ENCODE peak calls at places on chromosomes 6 and 20, in nine cellular contexts. One of them, this sample, is unnamed.

GRCh38 chr20:43506238-43506637 is 1.3 kb upstream of the L3MBTL1 start:
- DNase-seq in adipocyte: no peak
- DNase-seq in body of pancreas: no peak
- DNase-seq in HFF-Myc: no peak
- DNase-seq in psoas muscle: no peak
- DNase-seq in breast epithelium: no peak
- DNase-seq in fibroblast of the aortic adventitia: no peak
- DNase-seq in IMR-90: no peak
- DNase-seq in AG04450: no peak
- DNase-seq in this sample: no peak

GRCh38 chr6:149934249-149935156 is 7.3 kb upstream of the ULBP2 start:
- DNase-seq in fibroblast of the aortic adventitia: peak; percentile 83
- DNase-seq in HFF-Myc: peak; percentile 45
- DNase-seq in IMR-90: peak; percentile 77
- DNase-seq in adipocyte: peak; percentile 91
- DNase-seq in psoas muscle: peak; percentile 38
- DNase-seq in breast epithelium: peak; percentile 43
- DNase-seq in body of pancreas: peak; percentile 78
- DNase-seq in AG04450: peak; percentile 39
- DNase-seq in this sample: no peak

GRCh38 chr20:3797592-3798404 is 1.7 kb downstream of the CDC25B start:
- DNase-seq in psoas muscle: no peak
- DNase-seq in breast epithelium: no peak
- DNase-seq in fibroblast of the aortic adventitia: no peak
- DNase-seq in adipocyte: no peak
- DNase-seq in HFF-Myc: no peak
- DNase-seq in IMR-90: peak; percentile 67
- DNase-seq in AG04450: no peak
- DNase-seq in body of pancreas: no peak
- DNase-seq in this sample: no peak

GRCh38 chr20:2292711-2293110 is 3.1 kb upstream of the TGM3 start:
- DNase-seq in breast epithelium: no peak
- DNase-seq in body of pancreas: no peak
- DNase-seq in HFF-Myc: no peak
- DNase-seq in psoas muscle: no peak
- DNase-seq in AG04450: no peak
- DNase-seq in IMR-90: no peak
- DNase-seq in fibroblast of the aortic adventitia: no peak
- DNase-seq in adipocyte: peak; percentile 44
- DNase-seq in this sample: peak; percentile 76

GRCh38 chr6:151325075-151326050 is 66.0 kb downstream of the ZBTB2 start:
- DNase-seq in psoas muscle: peak; percentile 62
- DNase-seq in adipocyte: peak; percentile 85
- DNase-seq in fibroblast of the aortic adventitia: peak; percentile 85
- DNase-seq in IMR-90: peak; percentile 73
- DNase-seq in HFF-Myc: no peak
- DNase-seq in AG04450: no peak
- DNase-seq in breast epithelium: no peak
- DNase-seq in body of pancreas: peak; percentile 50
- DNase-seq in this sample: peak; percentile 77

GRCh38 chr20:50048420-50049166 is 64.4 kb downstream of the UBE2V1 start:
- DNase-seq in IMR-90: peak; percentile 14
- DNase-seq in psoas muscle: peak; percentile 41
- DNase-seq in breast epithelium: peak; percentile 33
- DNase-seq in body of pancreas: no peak
- DNase-seq in AG04450: no peak
- DNase-seq in adipocyte: peak; percentile 47
- DNase-seq in fibroblast of the aortic adventitia: no peak
- DNase-seq in HFF-Myc: no peak
- DNase-seq in this sample: no peak

GRCh38 chr20:47622118-47622665 is 120.5 kb downstream of the NCOA3 start:
- DNase-seq in AG04450: no peak
- DNase-seq in breast epithelium: no peak
- DNase-seq in psoas muscle: no peak
- DNase-seq in body of pancreas: no peak
- DNase-seq in HFF-Myc: no peak
- DNase-seq in IMR-90: peak; percentile 9
- DNase-seq in fibroblast of the aortic adventitia: peak; percentile 19
- DNase-seq in adipocyte: no peak
- DNase-seq in this sample: no peak

GRCh38 chr6:80214436-80215022 is 108.1 kb downstream of the BCKDHB start:
- DNase-seq in breast epithelium: no peak
- DNase-seq in adipocyte: peak; percentile 89
- DNase-seq in HFF-Myc: peak; percentile 16
- DNase-seq in IMR-90: peak; percentile 70
- DNase-seq in body of pancreas: peak; percentile 32
- DNase-seq in AG04450: peak; percentile 13
- DNase-seq in fibroblast of the aortic adventitia: peak; percentile 82
- DNase-seq in psoas muscle: no peak
- DNase-seq in this sample: no peak

GRCh38 chr6:154223296-154223695 is 133.3 kb downstream of the IPCEF1 start:
- DNase-seq in body of pancreas: no peak
- DNase-seq in HFF-Myc: no peak
- DNase-seq in IMR-90: no peak
- DNase-seq in fibroblast of the aortic adventitia: no peak
- DNase-seq in adipocyte: no peak
- DNase-seq in breast epithelium: no peak
- DNase-seq in psoas muscle: no peak
- DNase-seq in AG04450: no peak
- DNase-seq in this sample: no peak

GRCh38 chr6:134060491-134061106 is 8.2 kb upstream of the SLC2A12 start:
- DNase-seq in IMR-90: peak; percentile 79
- DNase-seq in body of pancreas: no peak
- DNase-seq in AG04450: no peak
- DNase-seq in psoas muscle: no peak
- DNase-seq in fibroblast of the aortic adventitia: peak; percentile 84
- DNase-seq in adipocyte: peak; percentile 78
- DNase-seq in HFF-Myc: no peak
- DNase-seq in breast epithelium: no peak
- DNase-seq in this sample: no peak

GRCh38 chr20:58599966-58600365 is 51.1 kb upstream of the STX16 start:
- DNase-seq in AG04450: no peak
- DNase-seq in fibroblast of the aortic adventitia: no peak
- DNase-seq in HFF-Myc: no peak
- DNase-seq in psoas muscle: no peak
- DNase-seq in adipocyte: no peak
- DNase-seq in breast epithelium: no peak
- DNase-seq in body of pancreas: no peak
- DNase-seq in IMR-90: no peak
- DNase-seq in this sample: no peak

GRCh38 chr20:47785321-47785899 is at the start of gene SULF2:
- DNase-seq in HFF-Myc: no peak
- DNase-seq in adipocyte: peak; percentile 66
- DNase-seq in AG04450: no peak
- DNase-seq in body of pancreas: no peak
- DNase-seq in breast epithelium: no peak
- DNase-seq in psoas muscle: peak; percentile 47
- DNase-seq in fibroblast of the aortic adventitia: no peak
- DNase-seq in IMR-90: no peak
- DNase-seq in this sample: no peak

GRCh38 chr6:125988280-125988679 is 1.9 kb downstream of the TRMT11 start:
- DNase-seq in IMR-90: no peak
- DNase-seq in body of pancreas: no peak
- DNase-seq in adipocyte: no peak
- DNase-seq in psoas muscle: no peak
- DNase-seq in AG04450: no peak
- DNase-seq in fibroblast of the aortic adventitia: no peak
- DNase-seq in HFF-Myc: no peak
- DNase-seq in breast epithelium: no peak
- DNase-seq in this sample: no peak
- H3K4me3 ChIP-seq in IMR-90: no peak overlapping the region
- H3K4me3 ChIP-seq in body of pancreas: no peak overlapping the region
- H3K4me3 ChIP-seq in adipocyte: no peak overlapping the region
- H3K4me3 ChIP-seq in psoas muscle: no peak overlapping the region
- H3K4me3 ChIP-seq in AG04450: no peak overlapping the region
- H3K4me3 ChIP-seq in fibroblast of the aortic adventitia: no peak overlapping the region
- H3K4me3 ChIP-seq in HFF-Myc: peak overlapping the region; percentile 84
- H3K4me3 ChIP-seq in breast epithelium: no peak overlapping the region
- H3K4me3 ChIP-seq in this sample: no peak overlapping the region

GRCh38 chr6:108116781-108117426 is 42.4 kb upstream of the OSTM1 start:
- DNase-seq in breast epithelium: no peak
- DNase-seq in fibroblast of the aortic adventitia: no peak
- DNase-seq in adipocyte: no peak
- DNase-seq in HFF-Myc: no peak
- DNase-seq in AG04450: no peak
- DNase-seq in psoas muscle: no peak
- DNase-seq in body of pancreas: no peak
- DNase-seq in IMR-90: no peak
- DNase-seq in this sample: peak; percentile 63
- H3K4me3 ChIP-seq in breast epithelium: no peak overlapping the region
- H3K4me3 ChIP-seq in fibroblast of the aortic adventitia: no peak overlapping the region
- H3K4me3 ChIP-seq in adipocyte: peak overlapping the region; percentile 80
- H3K4me3 ChIP-seq in HFF-Myc: no peak overlapping the region
- H3K4me3 ChIP-seq in AG04450: no peak overlapping the region
- H3K4me3 ChIP-seq in psoas muscle: peak overlapping the region; percentile 82
- H3K4me3 ChIP-seq in body of pancreas: no peak overlapping the region
- H3K4me3 ChIP-seq in IMR-90: no peak overlapping the region
- H3K4me3 ChIP-seq in this sample: peak overlapping the region; percentile 81

GRCh38 chr6:34144581-34145160 is 1.2 kb downstream of the GRM4 start:
- DNase-seq in AG04450: no peak
- DNase-seq in breast epithelium: no peak
- DNase-seq in fibroblast of the aortic adventitia: no peak
- DNase-seq in IMR-90: no peak
- DNase-seq in body of pancreas: no peak
- DNase-seq in HFF-Myc: no peak
- DNase-seq in adipocyte: peak; percentile 25
- DNase-seq in psoas muscle: no peak
- DNase-seq in this sample: peak; percentile 61
- H3K4me3 ChIP-seq in AG04450: peak overlapping the region; percentile 10
- H3K4me3 ChIP-seq in breast epithelium: peak overlapping the region; percentile 45
- H3K4me3 ChIP-seq in fibroblast of the aortic adventitia: peak overlapping the region; percentile 13
- H3K4me3 ChIP-seq in IMR-90: no peak overlapping the region
- H3K4me3 ChIP-seq in body of pancreas: no peak overlapping the region
- H3K4me3 ChIP-seq in HFF-Myc: peak overlapping the region; percentile 7
- H3K4me3 ChIP-seq in adipocyte: peak overlapping the region; percentile 72
- H3K4me3 ChIP-seq in psoas muscle: peak overlapping the region; percentile 61
- H3K4me3 ChIP-seq in this sample: peak overlapping the region; percentile 34

DNA sequence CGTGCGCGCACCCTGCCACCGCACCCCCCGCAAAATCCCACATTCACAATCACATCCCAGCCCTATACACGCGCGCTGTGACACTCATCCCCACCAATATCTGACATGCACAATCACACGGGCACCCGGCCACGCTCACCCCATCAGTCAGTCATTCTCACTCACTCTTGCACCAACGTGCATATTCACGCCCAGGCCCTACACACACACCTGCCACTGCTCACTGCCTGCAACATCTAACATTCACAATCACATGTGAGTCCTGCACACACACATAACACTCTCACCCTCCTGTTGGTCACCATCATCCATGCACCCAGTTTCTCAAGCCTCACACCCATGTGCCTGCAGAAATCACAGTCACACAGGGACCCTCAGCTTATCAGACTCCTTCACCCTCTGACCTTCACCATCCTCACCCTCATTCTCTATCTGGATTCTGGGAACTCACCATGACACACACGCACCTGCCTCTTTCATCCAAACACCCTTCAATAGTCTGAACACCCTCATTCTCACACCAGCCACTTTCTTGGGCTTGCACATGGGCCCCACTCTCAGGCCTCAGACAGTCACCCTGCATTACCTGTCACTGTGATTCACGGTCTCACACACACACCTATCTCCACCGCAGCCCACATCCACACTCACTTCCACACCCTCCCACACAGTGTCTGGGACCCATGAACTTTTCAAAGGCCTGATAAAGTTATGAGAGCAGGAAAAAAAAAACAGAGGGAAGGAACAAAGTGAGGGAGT is 748 bp upstream of the ATP9A start:
- DNase-seq in fibroblast of the aortic adventitia: no peak
- DNase-seq in IMR-90: no peak
- DNase-seq in psoas muscle: no peak
- DNase-seq in breast epithelium: no peak
- DNase-seq in body of pancreas: no peak
- DNase-seq in HFF-Myc: no peak
- DNase-seq in AG04450: no peak
- DNase-seq in adipocyte: no peak
- DNase-seq in this sample: no peak
- H3K4me3 ChIP-seq in fibroblast of the aortic adventitia: peak overlapping the region; percentile 51
- H3K4me3 ChIP-seq in IMR-90: peak overlapping the region; percentile 76
- H3K4me3 ChIP-seq in psoas muscle: peak overlapping the region; percentile 32
- H3K4me3 ChIP-seq in breast epithelium: peak overlapping the region; percentile 34
- H3K4me3 ChIP-seq in body of pancreas: no peak overlapping the region
- H3K4me3 ChIP-seq in HFF-Myc: no peak overlapping the region
- H3K4me3 ChIP-seq in AG04450: peak overlapping the region; percentile 50
- H3K4me3 ChIP-seq in adipocyte: no peak overlapping the region
- H3K4me3 ChIP-seq in this sample: no peak overlapping the region

GRCh38 chr20:8853805-8854338 is 215.0 kb upstream of the PLCB4 start:
- DNase-seq in AG04450: peak; percentile 64
- DNase-seq in IMR-90: peak; percentile 84
- DNase-seq in body of pancreas: no peak
- DNase-seq in fibroblast of the aortic adventitia: peak; percentile 85
- DNase-seq in adipocyte: peak; percentile 91
- DNase-seq in psoas muscle: no peak
- DNase-seq in breast epithelium: no peak
- DNase-seq in HFF-Myc: peak; percentile 79
- DNase-seq in this sample: no peak

GRCh38 chr20:8856668-8857067 is 212.2 kb upstream of the PLCB4 start:
- DNase-seq in psoas muscle: no peak
- DNase-seq in HFF-Myc: no peak
- DNase-seq in fibroblast of the aortic adventitia: no peak
- DNase-seq in AG04450: no peak
- DNase-seq in breast epithelium: no peak
- DNase-seq in adipocyte: no peak
- DNase-seq in IMR-90: no peak
- DNase-seq in body of pancreas: no peak
- DNase-seq in this sample: no peak

GRCh38 chr20:8851446-8851845 is 217.4 kb upstream of the PLCB4 start:
- DNase-seq in fibroblast of the aortic adventitia: no peak
- DNase-seq in IMR-90: no peak
- DNase-seq in body of pancreas: no peak
- DNase-seq in adipocyte: no peak
- DNase-seq in psoas muscle: no peak
- DNase-seq in HFF-Myc: no peak
- DNase-seq in breast epithelium: no peak
- DNase-seq in AG04450: no peak
- DNase-seq in this sample: no peak

GRCh38 chr20:8855315-8855714 is 213.6 kb upstream of the PLCB4 start:
- DNase-seq in fibroblast of the aortic adventitia: peak; percentile 76
- DNase-seq in adipocyte: peak; percentile 69
- DNase-seq in IMR-90: peak; percentile 61
- DNase-seq in breast epithelium: no peak
- DNase-seq in AG04450: no peak
- DNase-seq in psoas muscle: peak; percentile 17
- DNase-seq in body of pancreas: no peak
- DNase-seq in HFF-Myc: no peak
- DNase-seq in this sample: no peak

DNA sequence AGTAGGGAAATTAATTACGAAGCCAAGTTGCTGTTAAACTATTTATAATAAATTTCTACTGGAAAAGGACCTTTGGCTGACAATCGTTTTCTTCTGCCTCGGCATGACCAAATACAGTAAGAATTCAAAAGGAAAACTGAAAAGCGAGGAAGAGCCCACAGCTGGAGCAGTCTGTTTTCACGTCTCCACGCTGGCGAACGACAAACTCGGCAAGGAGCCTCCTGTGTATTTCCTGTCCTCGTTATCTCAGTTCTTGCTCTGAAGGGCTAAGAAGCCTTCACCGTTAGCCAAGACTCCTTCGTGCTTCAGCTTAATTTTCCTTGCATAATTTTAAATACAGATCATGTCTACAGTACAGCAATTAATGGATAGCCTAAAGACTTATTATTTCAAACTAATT is 214.3 kb upstream of the PLCB4 start:
- DNase-seq in psoas muscle: peak; percentile 45
- DNase-seq in HFF-Myc: no peak
- DNase-seq in breast epithelium: no peak
- DNase-seq in body of pancreas: no peak
- DNase-seq in fibroblast of the aortic adventitia: peak; percentile 79
- DNase-seq in IMR-90: peak; percentile 83
- DNase-seq in adipocyte: no peak
- DNase-seq in AG04450: peak; percentile 52
- DNase-seq in this sample: peak; percentile 58
- H3K4me3 ChIP-seq in psoas muscle: peak overlapping the region; percentile 45
- H3K4me3 ChIP-seq in HFF-Myc: no peak overlapping the region
- H3K4me3 ChIP-seq in breast epithelium: no peak overlapping the region
- H3K4me3 ChIP-seq in body of pancreas: no peak overlapping the region
- H3K4me3 ChIP-seq in fibroblast of the aortic adventitia: peak overlapping the region; percentile 31
- H3K4me3 ChIP-seq in IMR-90: peak overlapping the region; percentile 22
- H3K4me3 ChIP-seq in adipocyte: peak overlapping the region; percentile 73
- H3K4me3 ChIP-seq in AG04450: peak overlapping the region; percentile 36
- H3K4me3 ChIP-seq in this sample: peak overlapping the region; percentile 6

This sample was measured in upper lobe of right lung.